ENCODE peak calls at places on chromosomes 16 and 17, in eight cellular contexts. Z is transverse colon, E is mammary epithelial cell, T is stomach, S is GM23338, X is IMR-90, M is ovary, N is brain microvascular endothelial cell. Y is an unnamed sample. For H3K36me3, the result is how much of the 10 kb centered on the place peaks cover.

GRCh38 chr17:65243838-65244237 is 106.7 kb downstream of the RGS9 start:
- DNase-seq in M (no peak), T (no peak), E (peak), N (no peak), S (peak), Z (no peak), X (peak), Y (no peak)

GRCh38 chr16:28133666-28134065 is 70.2 kb upstream of the GSG1L start:
- DNase-seq in S (no peak), T (no peak), M (no peak), X (no peak), E (no peak), N (no peak), Z (no peak), Y (no peak)

GRCh38 chr17:77324227-77324626 is 183.5 kb downstream of the SEC14L1 start:
- DNase-seq in N (no peak), E (no peak), T (peak), Z (no peak), S (no peak), M (no peak), X (no peak), Y (no peak)

GRCh38 chr17:56600246-56600645 is 6.7 kb downstream of the NOG start:
- DNase-seq in E (no peak), T (no peak), N (no peak), X (no peak), M (no peak), Z (no peak), S (no peak), Y (no peak)

GRCh38 chr17:62792122-62792800 is 15.9 kb downstream of the MARCHF10 start:
- DNase-seq in N (peak), E (peak), T (no peak), Z (no peak), M (no peak), S (no peak), X (peak), Y (peak)

GRCh38 chr16:79328327-79329162 is 272.0 kb downstream of the MAF start:
- DNase-seq in E (no peak), X (no peak), M (no peak), T (no peak), S (peak), N (no peak), Z (no peak), Y (no peak)

GRCh38 chr16:70467113-70467512 is 12.7 kb downstream of the FCSK start:
- DNase-seq in Z (no peak), E (no peak), M (no peak), T (no peak), N (no peak), S (no peak), X (no peak), Y (no peak)

GRCh38 chr16:35296962-35297653 is 1837.7 kb downstream of the TP53TG3F start:
- DNase-seq in T (no peak), N (no peak), X (no peak), S (no peak), Z (no peak), E (no peak), M (no peak), Y (no peak)

GRCh38 chr16:10641953-10642949 is 52.5 kb downstream of the TEKT5 start:
- DNase-seq in T (no peak), N (no peak), X (no peak), Z (no peak), M (no peak), E (no peak), S (peak), Y (no peak)

GRCh38 chr17:3750926-3751325 is 27.2 kb downstream of the HASPIN start:
- DNase-seq in S (no peak), E (no peak), X (no peak), M (no peak), Z (peak), N (no peak), T (no peak), Y (no peak)

DNA sequence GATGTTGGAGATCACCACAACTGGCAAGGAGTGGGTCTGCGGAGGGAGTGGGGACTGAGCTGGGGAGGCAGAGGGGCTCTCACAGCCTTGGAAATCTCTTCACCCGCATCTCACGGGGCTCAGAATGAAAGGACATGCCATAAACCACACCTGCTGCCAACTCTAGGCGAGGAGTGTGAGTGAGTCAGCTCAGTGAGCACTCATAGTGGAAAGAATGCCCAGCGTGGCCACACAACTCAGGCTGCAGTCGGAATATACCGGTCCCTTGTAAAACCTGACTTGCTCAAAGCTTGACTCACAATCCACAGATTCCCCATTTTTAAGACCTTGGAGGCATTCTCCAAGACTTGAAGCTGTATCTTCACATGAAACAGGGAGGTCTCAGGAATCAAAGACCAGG is 36.7 kb downstream of the STAT5A start:
- DNase-seq in S (no peak), X (peak), M (no peak), T (no peak), E (peak), N (peak), Z (no peak), Y (peak)
- H3K36me3 ChIP-seq in S (under half), X (half or more), M (under half), T (half or more), E (under half), N (half or more), Z (under half), Y (under half)

DNA sequence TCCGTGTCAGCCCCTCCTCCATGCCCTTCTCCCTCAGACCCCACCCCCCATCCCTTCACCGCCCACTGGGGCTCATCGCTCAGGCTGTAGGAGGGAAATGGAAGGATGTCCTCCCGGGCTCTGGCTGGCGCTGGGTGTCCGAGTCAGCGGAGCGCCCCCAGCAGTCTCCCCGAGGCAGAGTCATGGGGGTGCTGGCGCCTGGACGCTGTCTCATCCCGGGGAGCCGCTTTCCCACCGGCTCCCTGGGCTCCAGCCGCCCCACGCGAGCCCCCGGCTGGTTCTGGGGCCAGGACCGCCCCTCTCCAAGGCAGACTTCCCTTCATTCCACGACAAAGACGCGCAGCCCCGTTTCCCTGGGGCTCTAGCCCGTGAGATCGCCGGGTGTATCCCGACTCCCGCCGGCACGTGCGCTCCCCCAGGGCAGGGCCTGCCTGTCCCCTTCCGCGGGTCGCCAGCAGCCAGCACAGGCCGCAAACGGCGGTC is 398 bp upstream of the ANTKMT start:
- DNase-seq in X (peak), M (no peak), N (peak), Z (peak), T (no peak), E (no peak), S (peak), Y (no peak)
- TF ChIP-seq CTCF in X (peak), M (no peak), N (peak), Z (no peak), T (no peak), E (peak), S (peak), Y (peak)

DNA sequence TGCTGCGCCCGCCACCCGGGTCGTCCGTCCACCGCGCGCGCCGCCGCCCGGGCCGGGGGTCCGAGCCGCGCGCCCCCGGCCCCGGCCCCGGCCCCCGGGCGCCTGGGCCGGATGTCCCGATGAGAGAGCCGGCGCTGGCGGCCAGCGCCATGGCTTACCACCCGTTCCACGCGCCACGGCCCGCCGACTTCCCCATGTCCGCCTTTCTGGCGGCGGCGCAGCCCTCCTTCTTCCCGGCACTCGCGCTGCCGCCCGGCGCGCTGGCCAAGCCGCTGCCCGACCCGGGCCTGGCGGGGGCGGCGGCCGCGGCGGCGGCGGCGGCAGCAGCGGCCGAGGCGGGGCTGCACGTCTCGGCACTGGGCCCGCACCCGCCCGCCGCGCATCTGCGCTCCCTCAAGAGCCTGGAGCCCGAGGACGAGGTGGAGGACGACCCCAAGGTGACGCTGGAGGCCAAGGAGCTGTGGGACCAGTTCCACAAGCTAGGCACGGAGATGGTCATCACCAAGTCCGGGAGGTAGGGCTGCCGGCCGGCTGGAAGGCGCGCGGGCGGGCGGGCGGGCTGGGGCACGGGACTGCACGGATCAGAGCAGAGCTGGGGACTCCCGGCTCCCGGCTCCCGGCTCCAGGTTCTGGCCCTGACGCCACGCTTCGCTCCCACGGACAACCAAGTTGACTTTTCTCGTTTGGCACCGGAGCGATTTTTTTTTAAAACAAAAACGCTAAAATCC is 579 bp downstream of the TBX2 start:
- DNase-seq in N (no peak), T (no peak), Z (no peak), E (peak), M (no peak), X (peak), S (peak), Y (no peak)
- H3K4me3 ChIP-seq in N (peak), T (peak), Z (peak), E (peak), M (peak), X (peak), S (peak), Y (peak)

DNA sequence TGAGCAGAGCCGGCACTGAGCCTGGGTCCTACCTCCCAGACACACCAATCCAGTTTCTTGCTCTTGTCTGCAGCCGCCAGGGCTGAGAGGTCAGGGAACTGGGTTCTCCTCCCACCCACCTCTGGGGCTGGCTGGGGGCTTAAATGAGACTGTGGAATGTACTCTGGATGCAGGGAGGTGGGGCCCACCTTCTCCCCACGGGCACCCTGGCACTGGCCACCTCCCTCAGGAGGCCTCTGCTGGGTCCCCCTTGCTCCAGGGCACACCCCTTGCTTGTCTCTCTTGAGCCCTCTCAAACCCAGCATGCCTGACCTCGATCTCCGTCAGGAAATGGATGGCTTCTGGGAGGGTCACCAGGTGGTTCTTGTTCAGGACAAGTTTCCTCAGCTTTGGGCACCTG is 6.4 kb downstream of the FLII start:
- DNase-seq in E (no peak), M (no peak), N (no peak), X (no peak), S (no peak), Z (no peak), T (no peak), Y (no peak)
- H3K36me3 ChIP-seq in E (under half), M (under half), N (half or more), X (half or more), S (under half), Z (under half), T (half or more), Y (half or more)